ENCODE peak calls at places on chromosomes 2 and 18, in ten cellular contexts. T is tibial nerve, E is thoracic aorta, O is Panc1, J is cardiac muscle cell, V is neuronal stem cell, F is NT2/D1, Z is body of pancreas, R is psoas muscle, G is aorta. L is an unnamed sample.

GRCh38 chr2:96642564-96643350 is at the start of gene FER1L5:
- DNase-seq in F (peak; percentile 68), O (no peak), T (no peak), V (peak; percentile 67), J (peak; percentile 86), E (no peak), R (no peak), G (no peak), Z (peak; percentile 32), L (no peak)

GRCh38 chr2:63614983-63615945 is 26.5 kb downstream of the MDH1 start:
- DNase-seq in R (no peak), F (peak; percentile 66), O (no peak), T (no peak), G (no peak), V (no peak), J (peak; percentile 52), E (no peak), Z (no peak), L (no peak)

GRCh38 chr2:79832540-79833234 is 319.8 kb downstream of the CTNNA2 start:
- DNase-seq in O (no peak), T (no peak), E (no peak), J (no peak), V (peak; percentile 33), Z (no peak), R (no peak), G (no peak), F (peak; percentile 66), L (no peak)

GRCh38 chr2:111898703-111899514 is 502 bp downstream of the MERTK start:
- DNase-seq in J (peak; percentile 15), T (no peak), G (peak; percentile 85), O (no peak), E (no peak), Z (peak; percentile 45), F (peak; percentile 16), R (no peak), V (peak; percentile 61), L (peak; percentile 24)

GRCh38 chr18:79521806-79522205 is 126.1 kb downstream of the NFATC1 start:
- DNase-seq in J (no peak), T (no peak), O (no peak), V (no peak), F (no peak), R (no peak), Z (no peak), E (no peak), G (no peak), L (no peak)

GRCh38 chr2:71796174-71796592 is 342.8 kb downstream of the DYSF start:
- DNase-seq in G (peak; percentile 86), R (no peak), V (no peak), F (no peak), O (no peak), Z (no peak), E (no peak), T (no peak), J (peak; percentile 27), L (no peak)

GRCh38 chr2:126837926-126838717 is 60.6 kb upstream of the TEX51 start:
- DNase-seq in G (no peak), Z (no peak), R (no peak), J (no peak), V (no peak), O (no peak), E (no peak), T (no peak), F (no peak), L (no peak)

GRCh38 chr2:63053889-63054725 is 3.5 kb downstream of the OTX1 start:
- DNase-seq in G (no peak), F (no peak), O (no peak), J (no peak), E (no peak), R (peak; percentile 8), Z (no peak), V (peak; percentile 30), T (no peak), L (no peak)

GRCh38 chr2:31980674-31981356 is 30.0 kb downstream of the MEMO1 start:
- DNase-seq in R (no peak), E (no peak), Z (no peak), J (peak; percentile 53), O (peak; percentile 4), T (no peak), G (no peak), F (peak; percentile 15), V (no peak), L (no peak)

GRCh38 chr2:127508621-127509034 is 17.7 kb downstream of the IWS1 start:
- DNase-seq in O (peak; percentile 81), T (no peak), J (peak; percentile 94), R (peak; percentile 73), G (peak; percentile 83), V (no peak), F (no peak), E (peak; percentile 82), Z (peak; percentile 71), L (no peak)

GRCh38 chr2:191015229-191015628 is 1.3 kb upstream of the STAT1 start:
- DNase-seq in T (no peak), G (no peak), E (no peak), R (no peak), O (no peak), F (no peak), J (no peak), V (no peak), Z (no peak), L (no peak)
- H3K4me1 ChIP-seq in T (peaks cover 29% of the 10 kb centered on the region), G (no peaks in the 10 kb centered on the region), E (peaks cover 26% of the 10 kb centered on the region), R (peaks cover 18% of the 10 kb centered on the region), O (peaks cover 26% of the 10 kb centered on the region), F (no peaks in the 10 kb centered on the region), J (peaks cover 10% of the 10 kb centered on the region), V (peaks cover 6% of the 10 kb centered on the region), Z (peaks cover 40% of the 10 kb centered on the region), L (peaks cover 68% of the 10 kb centered on the region)

GRCh38 chr2:98175811-98176210 is 88.8 kb downstream of the VWA3B start:
- DNase-seq in V (no peak), G (no peak), F (no peak), R (no peak), E (no peak), O (no peak), Z (peak; percentile 30), J (peak; percentile 3), T (no peak), L (no peak)
- H3K27me3 ChIP-seq in V (no peaks in the 10 kb centered on the region), G (no peaks in the 10 kb centered on the region), F (no peaks in the 10 kb centered on the region), R (no peaks in the 10 kb centered on the region), E (no peaks in the 10 kb centered on the region), O (peaks cover 47% of the 10 kb centered on the region), Z (no peaks in the 10 kb centered on the region), J (peaks cover 3% of the 10 kb centered on the region), T (peaks cover 9% of the 10 kb centered on the region), L (no peaks in the 10 kb centered on the region)

DNA sequence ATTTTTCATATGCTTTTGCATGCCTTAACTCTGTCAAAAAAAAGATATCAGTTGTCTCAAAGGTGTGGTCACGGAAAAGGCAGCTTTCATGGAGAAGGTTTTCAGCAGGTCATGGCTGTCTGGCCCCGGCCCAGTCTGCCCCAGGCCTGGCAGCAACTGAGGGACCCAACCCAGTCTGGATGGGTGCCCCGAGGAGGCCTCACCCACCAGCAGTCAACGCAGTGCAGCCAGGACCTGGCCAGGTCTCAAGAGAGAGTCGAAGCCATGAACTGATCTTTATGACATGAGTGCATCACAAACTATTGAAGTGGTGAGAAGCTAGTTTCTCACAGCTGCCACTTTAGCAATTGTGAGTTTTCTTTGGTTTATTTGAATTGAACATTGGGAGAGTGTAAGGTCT is 7.9 kb downstream of the TUBB6 start:
- DNase-seq in V (no peak), G (no peak), R (no peak), F (no peak), Z (peak; percentile 55), E (no peak), T (no peak), O (no peak), J (no peak), L (no peak)
- H3K4me1 ChIP-seq in V (no peaks in the 10 kb centered on the region), G (peaks cover 7% of the 10 kb centered on the region), R (peaks cover 3% of the 10 kb centered on the region), F (no peaks in the 10 kb centered on the region), Z (peaks cover 43% of the 10 kb centered on the region), E (peaks cover 59% of the 10 kb centered on the region), T (peaks cover 4% of the 10 kb centered on the region), O (peaks cover 4% of the 10 kb centered on the region), J (no peaks in the 10 kb centered on the region), L (no peaks in the 10 kb centered on the region)

DNA sequence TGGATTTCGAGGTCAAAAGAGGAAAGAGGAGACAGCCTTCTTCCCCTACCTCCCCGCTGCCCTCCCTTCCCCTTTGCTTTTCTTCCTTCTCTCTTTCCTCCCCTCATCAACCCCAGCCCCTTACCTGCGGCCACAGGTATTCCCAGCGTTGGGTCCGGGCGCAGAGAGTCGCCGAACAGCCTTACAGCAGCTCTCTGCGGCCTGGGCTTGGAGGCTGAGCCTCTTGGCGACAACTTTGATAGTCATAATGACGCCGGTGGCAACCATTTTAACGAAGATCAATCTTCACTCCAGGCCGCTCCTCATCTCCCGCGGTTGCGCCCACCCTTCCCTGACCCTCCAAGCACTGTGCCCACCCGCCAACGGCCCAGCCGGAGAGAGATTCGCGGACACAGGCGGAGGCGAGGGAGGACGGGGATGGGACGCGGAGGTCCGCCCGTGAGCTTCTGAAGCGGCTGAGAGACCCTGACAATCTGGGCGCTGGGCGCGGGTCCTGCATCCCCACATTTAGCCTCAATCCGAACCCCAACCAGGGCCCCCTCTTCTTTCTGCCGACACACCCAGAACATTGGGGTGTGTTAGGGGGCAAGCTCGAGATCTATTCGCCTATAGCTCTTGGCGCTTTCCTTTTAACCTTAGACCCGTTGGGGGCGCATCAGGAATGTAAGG is 1.5 kb upstream of the EVX2 start:
- DNase-seq in V (no peak), O (no peak), Z (no peak), F (no peak), E (no peak), T (no peak), R (no peak), G (no peak), J (no peak), L (no peak)
- H3K27me3 ChIP-seq in V (peaks cover 63% of the 10 kb centered on the region), O (peaks cover 36% of the 10 kb centered on the region), Z (peaks cover 88% of the 10 kb centered on the region), F (peaks cover 100% of the 10 kb centered on the region), E (peaks cover 67% of the 10 kb centered on the region), T (peaks cover 100% of the 10 kb centered on the region), R (peaks cover 99% of the 10 kb centered on the region), G (no peaks in the 10 kb centered on the region), J (peaks cover 100% of the 10 kb centered on the region), L (peaks cover 94% of the 10 kb centered on the region)

GRCh38 chr18:48676346-48676745 is 137.5 kb downstream of the CTIF start:
- DNase-seq in R (peak; percentile 39), J (no peak), O (no peak), T (no peak), V (no peak), F (no peak), E (peak; percentile 5), Z (no peak), G (peak; percentile 82), L (no peak)
- H3K4me1 ChIP-seq in R (peaks cover 35% of the 10 kb centered on the region), J (peaks cover 5% of the 10 kb centered on the region), O (no peaks in the 10 kb centered on the region), T (peaks cover 17% of the 10 kb centered on the region), V (peaks cover 17% of the 10 kb centered on the region), F (peaks cover 8% of the 10 kb centered on the region), E (peaks cover 52% of the 10 kb centered on the region), Z (peaks cover 4% of the 10 kb centered on the region), G (peaks cover 1% of the 10 kb centered on the region), L (peaks cover 7% of the 10 kb centered on the region)

GRCh38 chr2:108993095-108993937 is 4.3 kb upstream of the EDAR start:
- DNase-seq in E (no peak), F (no peak), Z (no peak), R (no peak), O (no peak), G (no peak), T (no peak), J (no peak), V (no peak), L (no peak)
- H3K27me3 ChIP-seq in E (no peaks in the 10 kb centered on the region), F (no peaks in the 10 kb centered on the region), Z (no peaks in the 10 kb centered on the region), R (no peaks in the 10 kb centered on the region), O (peaks cover 6% of the 10 kb centered on the region), G (no peaks in the 10 kb centered on the region), T (peaks cover 6% of the 10 kb centered on the region), J (no peaks in the 10 kb centered on the region), V (no peaks in the 10 kb centered on the region), L (no peaks in the 10 kb centered on the region)

L was measured in CD4-positive, alpha-beta memory T cell.